ENCODE peak calls at places on chromosomes 13 and 19, in eight cellular contexts. One of them, this sample, is unnamed.

GRCh38 chr13:33433316-33433715 is 147.8 kb upstream of the STARD13 start:
- DNase-seq in activated naive CD8-positive, alpha-beta T cell treated with anti-CD3 and anti-CD28 coated beads for 36 hours: no peak
- DNase-seq in NCI-H510A: no peak
- DNase-seq in A549: no peak
- DNase-seq in brain microvascular endothelial cell: no peak
- DNase-seq in activated CD4-positive, alpha-beta T cell treated with anti-CD3 and anti-CD28 coated beads for 48 hours: no peak
- DNase-seq in NCI-H1092 treated with DMSO at 0.1 percent for 48 hours: no peak
- DNase-seq in left ventricle myocardium superior: no peak
- DNase-seq in this sample: no peak

GRCh38 chr19:49437231-49437630 is 4.1 kb downstream of the SLC17A7 start:
- DNase-seq in activated naive CD8-positive, alpha-beta T cell treated with anti-CD3 and anti-CD28 coated beads for 36 hours: no peak
- DNase-seq in NCI-H510A: no peak
- DNase-seq in A549: no peak
- DNase-seq in brain microvascular endothelial cell: no peak
- DNase-seq in activated CD4-positive, alpha-beta T cell treated with anti-CD3 and anti-CD28 coated beads for 48 hours: no peak
- DNase-seq in NCI-H1092 treated with DMSO at 0.1 percent for 48 hours: no peak
- DNase-seq in left ventricle myocardium superior: no peak
- DNase-seq in this sample: no peak

GRCh38 chr19:2207991-2208860 is 27.9 kb downstream of the PLEKHJ1 start:
- DNase-seq in activated naive CD8-positive, alpha-beta T cell treated with anti-CD3 and anti-CD28 coated beads for 36 hours: no peak
- DNase-seq in NCI-H510A: no peak
- DNase-seq in A549: no peak
- DNase-seq in brain microvascular endothelial cell: peak
- DNase-seq in activated CD4-positive, alpha-beta T cell treated with anti-CD3 and anti-CD28 coated beads for 48 hours: peak
- DNase-seq in NCI-H1092 treated with DMSO at 0.1 percent for 48 hours: no peak
- DNase-seq in left ventricle myocardium superior: peak
- DNase-seq in this sample: no peak

GRCh38 chr13:23674795-23675640 is 104.8 kb downstream of the TNFRSF19 start:
- DNase-seq in activated naive CD8-positive, alpha-beta T cell treated with anti-CD3 and anti-CD28 coated beads for 36 hours: no peak
- DNase-seq in NCI-H510A: no peak
- DNase-seq in A549: peak
- DNase-seq in brain microvascular endothelial cell: peak
- DNase-seq in activated CD4-positive, alpha-beta T cell treated with anti-CD3 and anti-CD28 coated beads for 48 hours: peak
- DNase-seq in NCI-H1092 treated with DMSO at 0.1 percent for 48 hours: no peak
- DNase-seq in left ventricle myocardium superior: no peak
- DNase-seq in this sample: no peak

GRCh38 chr13:75759531-75759930 is 123.4 kb downstream of the LMO7 start:
- DNase-seq in activated naive CD8-positive, alpha-beta T cell treated with anti-CD3 and anti-CD28 coated beads for 36 hours: no peak
- DNase-seq in NCI-H510A: no peak
- DNase-seq in A549: no peak
- DNase-seq in brain microvascular endothelial cell: no peak
- DNase-seq in activated CD4-positive, alpha-beta T cell treated with anti-CD3 and anti-CD28 coated beads for 48 hours: no peak
- DNase-seq in NCI-H1092 treated with DMSO at 0.1 percent for 48 hours: no peak
- DNase-seq in left ventricle myocardium superior: no peak
- DNase-seq in this sample: no peak

GRCh38 chr19:7869910-7870511 is 4.2 kb downstream of the PRR36 start:
- DNase-seq in activated naive CD8-positive, alpha-beta T cell treated with anti-CD3 and anti-CD28 coated beads for 36 hours: peak
- DNase-seq in NCI-H510A: no peak
- DNase-seq in A549: no peak
- DNase-seq in brain microvascular endothelial cell: no peak
- DNase-seq in activated CD4-positive, alpha-beta T cell treated with anti-CD3 and anti-CD28 coated beads for 48 hours: peak
- DNase-seq in NCI-H1092 treated with DMSO at 0.1 percent for 48 hours: no peak
- DNase-seq in left ventricle myocardium superior: peak
- DNase-seq in this sample: peak

GRCh38 chr13:24741016-24741662 is 22.8 kb upstream of the RNF17 start:
- DNase-seq in activated naive CD8-positive, alpha-beta T cell treated with anti-CD3 and anti-CD28 coated beads for 36 hours: no peak
- DNase-seq in NCI-H510A: no peak
- DNase-seq in A549: no peak
- DNase-seq in brain microvascular endothelial cell: no peak
- DNase-seq in activated CD4-positive, alpha-beta T cell treated with anti-CD3 and anti-CD28 coated beads for 48 hours: no peak
- DNase-seq in NCI-H1092 treated with DMSO at 0.1 percent for 48 hours: no peak
- DNase-seq in left ventricle myocardium superior: no peak
- DNase-seq in this sample: peak

GRCh38 chr13:76928456-76928855 is 19.9 kb upstream of the ACOD1 start:
- DNase-seq in activated naive CD8-positive, alpha-beta T cell treated with anti-CD3 and anti-CD28 coated beads for 36 hours: no peak
- DNase-seq in NCI-H510A: no peak
- DNase-seq in A549: no peak
- DNase-seq in brain microvascular endothelial cell: no peak
- DNase-seq in activated CD4-positive, alpha-beta T cell treated with anti-CD3 and anti-CD28 coated beads for 48 hours: no peak
- DNase-seq in NCI-H1092 treated with DMSO at 0.1 percent for 48 hours: no peak
- DNase-seq in left ventricle myocardium superior: no peak
- DNase-seq in this sample: no peak

GRCh38 chr19:40612831-40613668 is 11.9 kb downstream of the LTBP4 start:
- DNase-seq in activated naive CD8-positive, alpha-beta T cell treated with anti-CD3 and anti-CD28 coated beads for 36 hours: peak
- DNase-seq in NCI-H510A: no peak
- DNase-seq in A549: peak
- DNase-seq in brain microvascular endothelial cell: peak
- DNase-seq in activated CD4-positive, alpha-beta T cell treated with anti-CD3 and anti-CD28 coated beads for 48 hours: peak
- DNase-seq in NCI-H1092 treated with DMSO at 0.1 percent for 48 hours: no peak
- DNase-seq in left ventricle myocardium superior: peak
- DNase-seq in this sample: no peak

GRCh38 chr13:112892759-112893569 is 76.0 kb upstream of the MCF2L start:
- DNase-seq in activated naive CD8-positive, alpha-beta T cell treated with anti-CD3 and anti-CD28 coated beads for 36 hours: no peak
- DNase-seq in NCI-H510A: no peak
- DNase-seq in A549: no peak
- DNase-seq in brain microvascular endothelial cell: no peak
- DNase-seq in activated CD4-positive, alpha-beta T cell treated with anti-CD3 and anti-CD28 coated beads for 48 hours: no peak
- DNase-seq in NCI-H1092 treated with DMSO at 0.1 percent for 48 hours: no peak
- DNase-seq in left ventricle myocardium superior: peak
- DNase-seq in this sample: peak

GRCh38 chr13:75324413-75324940 is 157.5 kb downstream of the TBC1D4 start:
- DNase-seq in activated naive CD8-positive, alpha-beta T cell treated with anti-CD3 and anti-CD28 coated beads for 36 hours: no peak
- DNase-seq in NCI-H510A: no peak
- DNase-seq in A549: no peak
- DNase-seq in brain microvascular endothelial cell: no peak
- DNase-seq in activated CD4-positive, alpha-beta T cell treated with anti-CD3 and anti-CD28 coated beads for 48 hours: no peak
- DNase-seq in NCI-H1092 treated with DMSO at 0.1 percent for 48 hours: no peak
- DNase-seq in left ventricle myocardium superior: no peak
- DNase-seq in this sample: no peak

GRCh38 chr19:13633109-13633508 is 126.8 kb upstream of the CACNA1A start:
- DNase-seq in activated naive CD8-positive, alpha-beta T cell treated with anti-CD3 and anti-CD28 coated beads for 36 hours: no peak
- DNase-seq in NCI-H510A: peak
- DNase-seq in A549: no peak
- DNase-seq in brain microvascular endothelial cell: peak
- DNase-seq in activated CD4-positive, alpha-beta T cell treated with anti-CD3 and anti-CD28 coated beads for 48 hours: no peak
- DNase-seq in NCI-H1092 treated with DMSO at 0.1 percent for 48 hours: peak
- DNase-seq in left ventricle myocardium superior: no peak
- DNase-seq in this sample: peak

GRCh38 chr13:70249332-70250064 is 141.2 kb upstream of the KLHL1 start:
- DNase-seq in activated naive CD8-positive, alpha-beta T cell treated with anti-CD3 and anti-CD28 coated beads for 36 hours: no peak
- DNase-seq in NCI-H510A: no peak
- DNase-seq in A549: no peak
- DNase-seq in brain microvascular endothelial cell: peak
- DNase-seq in activated CD4-positive, alpha-beta T cell treated with anti-CD3 and anti-CD28 coated beads for 48 hours: no peak
- DNase-seq in NCI-H1092 treated with DMSO at 0.1 percent for 48 hours: no peak
- DNase-seq in left ventricle myocardium superior: no peak
- DNase-seq in this sample: peak

GRCh38 chr19:1000591-1001537 is 645 bp downstream of the GRIN3B start:
- DNase-seq in activated naive CD8-positive, alpha-beta T cell treated with anti-CD3 and anti-CD28 coated beads for 36 hours: no peak
- DNase-seq in NCI-H510A: no peak
- DNase-seq in A549: peak
- DNase-seq in brain microvascular endothelial cell: no peak
- DNase-seq in activated CD4-positive, alpha-beta T cell treated with anti-CD3 and anti-CD28 coated beads for 48 hours: no peak
- DNase-seq in NCI-H1092 treated with DMSO at 0.1 percent for 48 hours: no peak
- DNase-seq in left ventricle myocardium superior: no peak
- DNase-seq in this sample: peak

GRCh38 chr13:49217962-49218492 is 2.1 kb upstream of the MLNR start:
- DNase-seq in activated naive CD8-positive, alpha-beta T cell treated with anti-CD3 and anti-CD28 coated beads for 36 hours: no peak
- DNase-seq in NCI-H510A: no peak
- DNase-seq in A549: no peak
- DNase-seq in brain microvascular endothelial cell: no peak
- DNase-seq in activated CD4-positive, alpha-beta T cell treated with anti-CD3 and anti-CD28 coated beads for 48 hours: no peak
- DNase-seq in NCI-H1092 treated with DMSO at 0.1 percent for 48 hours: no peak
- DNase-seq in left ventricle myocardium superior: no peak
- DNase-seq in this sample: no peak

GRCh38 chr19:55080121-55080914 is 4.6 kb downstream of the EPS8L1 start:
- DNase-seq in activated naive CD8-positive, alpha-beta T cell treated with anti-CD3 and anti-CD28 coated beads for 36 hours: peak
- DNase-seq in NCI-H510A: no peak
- DNase-seq in A549: peak
- DNase-seq in brain microvascular endothelial cell: peak
- DNase-seq in activated CD4-positive, alpha-beta T cell treated with anti-CD3 and anti-CD28 coated beads for 48 hours: peak
- DNase-seq in NCI-H1092 treated with DMSO at 0.1 percent for 48 hours: peak
- DNase-seq in left ventricle myocardium superior: peak
- DNase-seq in this sample: peak